ENCODE peak calls at places on chromosome 20, in four cellular contexts. T is HepG2, V is SK-N-SH, D is GM12878. P is an unnamed sample.

GRCh38 chr20:15100506-15101160 is 763.2 kb upstream of the FLRT3 start:
- DNase-seq in T (no peak), V (no peak), D (no peak), P (no peak)

GRCh38 chr20:3686867-3687321 is 5.1 kb upstream of the ADAM33 start:
- DNase-seq in T (no peak), V (no peak), D (no peak), P (peak)

GRCh38 chr20:33689973-33690372 is 3.8 kb upstream of the E2F1 start:
- DNase-seq in T (peak), V (no peak), D (no peak), P (peak)

GRCh38 chr20:62824476-62825287 is 7.8 kb downstream of the COL9A3 start:
- DNase-seq in T (peak), V (peak), D (no peak), P (no peak)

GRCh38 chr20:14715400-14715799 is 378.0 kb upstream of the FLRT3 start:
- DNase-seq in T (no peak), V (no peak), D (no peak), P (no peak)

GRCh38 chr20:33933469-33933909 is 60.2 kb upstream of the RALY start:
- DNase-seq in T (peak), V (peak), D (no peak), P (peak)

GRCh38 chr20:51978081-51978501 is 175.8 kb upstream of the SALL4 start:
- DNase-seq in T (no peak), V (no peak), D (no peak), P (no peak)

GRCh38 chr20:6160736-6161135 is 37.9 kb upstream of the FERMT1 start:
- DNase-seq in T (no peak), V (no peak), D (no peak), P (no peak)

GRCh38 chr20:11274137-11274536 is 600.3 kb upstream of the JAG1 start:
- DNase-seq in T (peak), V (peak), D (no peak), P (peak)

GRCh38 chr20:9344080-9344920 is 170.1 kb upstream of the LAMP5 start:
- DNase-seq in T (no peak), V (no peak), D (no peak), P (peak)

GRCh38 chr20:17854307-17854903 is 114.2 kb downstream of the SNX5 start:
- DNase-seq in T (peak), V (peak), D (no peak), P (peak)

GRCh38 chr20:59829415-59830106 is 103.9 kb downstream of the SYCP2 start:
- DNase-seq in T (no peak), V (no peak), D (no peak), P (no peak)

GRCh38 chr20:40897177-40897700 is 131.4 kb upstream of the TOP1 start:
- DNase-seq in T (no peak), V (peak), D (no peak), P (peak)

GRCh38 chr20:20859510-20859909 is 147.1 kb upstream of the RALGAPA2 start:
- DNase-seq in T (no peak), V (no peak), D (no peak), P (no peak)

GRCh38 chr20:10919549-10920140 is 245.8 kb upstream of the JAG1 start:
- DNase-seq in T (no peak), V (no peak), D (no peak), P (peak)

GRCh38 chr20:50558483-50558925 is 48.3 kb downstream of the PTPN1 start:
- DNase-seq in T (no peak), V (no peak), D (no peak), P (peak)

GRCh38 chr20:38843346-38843745 is 37.8 kb downstream of the PPP1R16B start:
- DNase-seq in T (no peak), V (no peak), D (no peak), P (no peak)
- TF ChIP-seq MXI1 in T (no peak), V (no peak), D (no peak), P (no peak)

DNA sequence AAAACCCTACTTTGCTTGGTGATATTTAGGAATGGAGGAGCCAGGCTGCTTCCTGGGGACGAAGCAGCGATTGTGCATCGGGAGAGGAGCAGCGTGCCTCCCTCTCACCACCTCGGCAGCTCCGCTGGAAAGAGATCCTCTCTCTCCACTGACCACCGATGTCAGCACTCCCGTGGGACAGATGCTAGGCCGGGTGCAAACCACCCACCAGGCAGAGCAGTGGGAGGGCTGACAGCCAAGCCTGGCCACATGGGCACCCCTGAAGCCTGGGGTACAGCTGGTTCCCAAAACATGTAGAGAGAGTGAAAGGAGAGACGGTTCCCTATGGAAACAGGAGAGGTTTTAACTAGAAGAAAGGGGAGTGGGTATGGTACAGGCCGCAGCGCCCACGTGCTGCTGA is 220.0 kb downstream of the ANKRD60 start:
- DNase-seq in T (no peak), V (no peak), D (no peak), P (no peak)
- TF ChIP-seq MXI1 in T (no peak), V (no peak), D (no peak), P (no peak)

DNA sequence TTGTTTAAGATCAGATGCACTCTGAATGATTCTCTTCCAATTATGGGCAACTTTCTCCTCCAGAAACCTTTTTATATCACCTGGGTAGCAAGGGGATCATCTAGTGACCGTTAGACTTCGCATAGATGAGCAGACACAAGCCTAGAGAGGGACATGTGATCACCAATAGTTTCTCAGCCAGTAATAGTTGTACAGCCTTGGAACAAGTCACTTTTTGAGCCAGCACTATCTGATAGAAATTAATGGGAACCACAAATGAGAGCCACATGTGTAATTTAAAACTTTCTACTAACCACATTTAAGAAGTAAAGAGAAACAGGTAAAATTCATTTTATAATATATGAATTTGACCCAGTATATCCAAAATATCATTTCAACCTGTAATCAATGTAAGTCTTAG is 627 bp upstream of the CTNNBL1 start:
- DNase-seq in T (no peak), V (peak), D (no peak), P (no peak)
- TF ChIP-seq MXI1 in T (no peak), V (no peak), D (no peak), P (no peak)

GRCh38 chr20:43409041-43409913 is 48.4 kb upstream of the SRSF6 start:
- DNase-seq in T (peak), V (peak), D (peak), P (peak)
- TF ChIP-seq MXI1 in T (no peak), V (no peak), D (no peak), P (no peak)

GRCh38 chr20:23666189-23666588 is 22.6 kb downstream of the CST4 start:
- DNase-seq in T (no peak), V (no peak), D (no peak), P (no peak)
- TF ChIP-seq MXI1 in T (no peak), V (no peak), D (no peak), P (no peak)

GRCh38 chr20:46827718-46828458 is 66.8 kb upstream of the EYA2 start:
- DNase-seq in T (no peak), V (no peak), D (no peak), P (peak)

GRCh38 chr20:46831633-46832011 is 63.0 kb upstream of the EYA2 start:
- DNase-seq in T (no peak), V (no peak), D (no peak), P (peak)

GRCh38 chr20:46826343-46826984 is 68.2 kb upstream of the EYA2 start:
- DNase-seq in T (no peak), V (no peak), D (no peak), P (peak)

GRCh38 chr20:46830886-46831632 is 63.6 kb upstream of the EYA2 start:
- DNase-seq in T (no peak), V (no peak), D (no peak), P (no peak)

DNA sequence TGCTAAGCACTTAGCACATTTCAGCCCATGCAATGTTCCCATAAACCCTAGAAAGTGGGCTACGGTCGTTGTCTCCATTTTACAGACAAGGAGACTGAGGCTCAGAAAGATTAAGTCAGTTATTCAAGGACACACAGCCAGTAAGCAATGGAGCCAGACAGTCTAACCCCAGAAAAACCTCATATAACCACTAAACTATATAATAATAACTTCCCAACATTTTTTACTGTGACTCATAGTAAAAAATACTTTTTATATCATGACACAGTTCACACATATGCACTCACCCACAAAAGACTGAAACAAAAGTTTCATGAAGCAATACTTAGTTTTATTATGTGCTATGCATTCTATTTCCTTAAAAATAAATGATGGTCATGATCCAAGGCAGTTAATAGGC is 66.2 kb upstream of the EYA2 start:
- DNase-seq in T (no peak), V (no peak), D (no peak), P (peak)
- TF ChIP-seq MXI1 in T (no peak), V (no peak), D (no peak), P (no peak)

P was measured in IMR-90.